ENCODE peak calls at places on chromosome X, in seven cellular contexts. P, G, S, Z, T, O and L are unnamed samples. For H3K4me1, the result is how much of the 10 kb centered on the place peaks cover.

GRCh38 chrX:65463550-65463949 is 71.0 kb downstream of the LAS1L start:
- DNase-seq in S (no peak), O (no peak), T (no peak), G (no peak), P (no peak), Z (no peak), L (no peak)

GRCh38 chrX:78945186-78945912 is at the start of gene P2RY10:
- DNase-seq in G (no peak), P (no peak), O (no peak), S (no peak), T (no peak), Z (peak), L (no peak)

GRCh38 chrX:42577936-42578335 is 200.0 kb downstream of the PPP1R2C start:
- DNase-seq in Z (no peak), S (no peak), T (no peak), P (no peak), G (no peak), O (no peak), L (no peak)

GRCh38 chrX:71650333-71650969 is 16.9 kb upstream of the LOC101059915 start:
- DNase-seq in P (no peak), Z (peak), O (no peak), G (no peak), S (no peak), T (no peak), L (peak)

GRCh38 chrX:151711787-151712186 is 4.0 kb upstream of the FATE1 start:
- DNase-seq in T (no peak), G (no peak), Z (no peak), O (no peak), P (no peak), S (no peak), L (no peak)

GRCh38 chrX:153470411-153471363 is at the start of gene HAUS7:
- DNase-seq in Z (peak), S (peak), G (peak), O (peak), T (peak), P (peak), L (peak)

GRCh38 chrX:11967986-11968385 is 170.3 kb upstream of the FRMPD4 start:
- DNase-seq in S (no peak), Z (no peak), P (no peak), T (no peak), O (no peak), G (no peak), L (no peak)

GRCh38 chrX:69031181-69031580 is 134.1 kb downstream of the PJA1 start:
- DNase-seq in T (no peak), P (no peak), Z (no peak), S (no peak), G (no peak), O (no peak), L (no peak)

GRCh38 chrX:9846631-9847030 is 60.4 kb downstream of the SHROOM2 start:
- DNase-seq in O (no peak), P (no peak), Z (no peak), T (no peak), S (no peak), G (no peak), L (no peak)

GRCh38 chrX:53435997-53436396 is 1.8 kb upstream of the HSD17B10 start:
- DNase-seq in S (peak), Z (peak), O (no peak), G (peak), T (peak), P (peak), L (peak)

GRCh38 chrX:105098201-105098600 is 122.3 kb downstream of the TEX13A start:
- DNase-seq in Z (no peak), T (no peak), O (no peak), P (no peak), G (no peak), S (no peak), L (no peak)

GRCh38 chrX:56764153-56764974 is 35.3 kb downstream of the NBDY start:
- DNase-seq in S (peak), P (peak), G (peak), Z (peak), T (peak), O (peak), L (no peak)

GRCh38 chrX:56763556-56764152 is 34.6 kb downstream of the NBDY start:
- DNase-seq in T (no peak), O (peak), P (no peak), S (peak), G (no peak), Z (peak), L (peak)

GRCh38 chrX:56761167-56761566 is 32.1 kb downstream of the NBDY start:
- DNase-seq in G (no peak), O (no peak), S (no peak), T (no peak), P (no peak), Z (no peak), L (peak)

GRCh38 chrX:56762220-56762619 is 33.2 kb downstream of the NBDY start:
- DNase-seq in S (no peak), O (no peak), Z (no peak), T (no peak), G (no peak), P (no peak), L (no peak)

GRCh38 chrX:56762707-56763555 is 33.9 kb downstream of the NBDY start:
- DNase-seq in O (no peak), Z (no peak), S (no peak), P (no peak), G (no peak), T (no peak), L (peak)
- H3K4me1 ChIP-seq in O (under half), Z (under half), S (under half), P (under half), G (under half), T (under half), L (under half)

DNA sequence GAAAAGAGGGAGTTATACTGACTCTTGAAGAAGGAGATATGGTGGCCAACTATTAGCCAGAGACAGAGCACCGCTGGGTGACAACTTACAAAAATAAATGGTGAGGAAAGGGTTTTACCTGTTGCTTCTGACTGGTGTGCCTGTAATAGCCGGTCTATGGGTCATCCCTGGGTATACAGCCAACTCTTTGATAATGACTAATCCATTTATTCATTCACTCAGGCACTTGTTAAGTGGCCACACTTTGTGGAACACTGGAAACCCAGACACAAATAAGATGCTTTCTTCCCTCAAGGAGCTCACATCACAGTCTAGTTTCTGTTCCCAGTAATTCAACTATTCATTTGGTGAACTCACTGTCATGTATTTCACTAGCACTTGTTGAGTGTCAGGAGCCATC is 13.2 kb upstream of the CAPN6 start:
- DNase-seq in G (no peak), T (no peak), P (no peak), Z (no peak), S (no peak), O (no peak), L (no peak)
- H3K4me1 ChIP-seq in G (under half), T (under half), P (under half), Z (under half), S (under half), O (under half), L (under half)

GRCh38 chrX:119759333-119759766 is 962 bp downstream of the SOWAHD start:
- DNase-seq in S (no peak), T (no peak), Z (no peak), O (no peak), P (no peak), G (no peak), L (peak)
- H3K4me1 ChIP-seq in S (under half), T (under half), Z (under half), O (under half), P (under half), G (under half), L (under half)

GRCh38 chrX:20685652-20686051 is 418.9 kb upstream of the RPS6KA3 start:
- DNase-seq in P (no peak), Z (no peak), S (no peak), T (no peak), O (no peak), G (no peak), L (no peak)
- H3K4me1 ChIP-seq in P (under half), Z (under half), S (under half), T (under half), O (under half), G (under half), L (under half)

GRCh38 chrX:40084471-40084870 is 13.3 kb downstream of the BCOR start:
- DNase-seq in Z (no peak), G (no peak), T (no peak), O (no peak), P (no peak), S (no peak), L (no peak)
- H3K4me1 ChIP-seq in Z (under half), G (under half), T (under half), O (under half), P (under half), S (half or more), L (under half)